ENCODE peak calls at places on chromosomes 7 and 10, in nine cellular contexts. One of them, this sample, is unnamed.

GRCh38 chr7:141102436-141102835 is 28.6 kb downstream of the TMEM178B start:
- DNase-seq in GM03348: no peak
- DNase-seq in upper lobe of right lung: no peak
- DNase-seq in mucosa of gallbladder: no peak
- DNase-seq in nucleus accumbens: no peak
- DNase-seq in CD4-positive, alpha-beta T cell: no peak
- DNase-seq in pons: no peak
- DNase-seq in T-cell: no peak
- DNase-seq in Caco-2: no peak
- DNase-seq in this sample: no peak

GRCh38 chr7:53602817-53603418 is 567.5 kb downstream of the POM121L12 start:
- DNase-seq in GM03348: no peak
- DNase-seq in upper lobe of right lung: no peak
- DNase-seq in mucosa of gallbladder: no peak
- DNase-seq in nucleus accumbens: no peak
- DNase-seq in CD4-positive, alpha-beta T cell: no peak
- DNase-seq in pons: no peak
- DNase-seq in T-cell: no peak
- DNase-seq in Caco-2: peak; percentile 3
- DNase-seq in this sample: no peak

GRCh38 chr10:712575-712974 is 23.1 kb upstream of the DIP2C start:
- DNase-seq in GM03348: no peak
- DNase-seq in upper lobe of right lung: no peak
- DNase-seq in mucosa of gallbladder: no peak
- DNase-seq in nucleus accumbens: no peak
- DNase-seq in CD4-positive, alpha-beta T cell: no peak
- DNase-seq in pons: no peak
- DNase-seq in T-cell: no peak
- DNase-seq in Caco-2: no peak
- DNase-seq in this sample: no peak

GRCh38 chr7:8258166-8258565 is 3.8 kb downstream of the ICA1 start:
- DNase-seq in GM03348: no peak
- DNase-seq in upper lobe of right lung: no peak
- DNase-seq in mucosa of gallbladder: no peak
- DNase-seq in nucleus accumbens: no peak
- DNase-seq in CD4-positive, alpha-beta T cell: no peak
- DNase-seq in pons: no peak
- DNase-seq in T-cell: no peak
- DNase-seq in Caco-2: no peak
- DNase-seq in this sample: no peak

GRCh38 chr10:60394444-60394843 is 4.8 kb upstream of the ANK3 start:
- DNase-seq in GM03348: no peak
- DNase-seq in upper lobe of right lung: no peak
- DNase-seq in mucosa of gallbladder: no peak
- DNase-seq in nucleus accumbens: no peak
- DNase-seq in CD4-positive, alpha-beta T cell: no peak
- DNase-seq in pons: no peak
- DNase-seq in T-cell: no peak
- DNase-seq in Caco-2: no peak
- DNase-seq in this sample: peak; percentile 0

GRCh38 chr7:157549612-157550299 is 213.0 kb downstream of the DNAJB6 start:
- DNase-seq in GM03348: no peak
- DNase-seq in upper lobe of right lung: peak; percentile 32
- DNase-seq in mucosa of gallbladder: no peak
- DNase-seq in nucleus accumbens: no peak
- DNase-seq in CD4-positive, alpha-beta T cell: no peak
- DNase-seq in pons: no peak
- DNase-seq in T-cell: no peak
- DNase-seq in Caco-2: no peak
- DNase-seq in this sample: no peak

GRCh38 chr7:128076216-128076821 is 45.1 kb upstream of the LRRC4 start:
- DNase-seq in GM03348: no peak
- DNase-seq in upper lobe of right lung: no peak
- DNase-seq in mucosa of gallbladder: no peak
- DNase-seq in nucleus accumbens: no peak
- DNase-seq in CD4-positive, alpha-beta T cell: no peak
- DNase-seq in pons: no peak
- DNase-seq in T-cell: no peak
- DNase-seq in Caco-2: no peak
- DNase-seq in this sample: no peak

GRCh38 chr10:21830037-21830436 is 173.5 kb downstream of the DNAJC1 start:
- DNase-seq in GM03348: no peak
- DNase-seq in upper lobe of right lung: no peak
- DNase-seq in mucosa of gallbladder: no peak
- DNase-seq in nucleus accumbens: no peak
- DNase-seq in CD4-positive, alpha-beta T cell: no peak
- DNase-seq in pons: no peak
- DNase-seq in T-cell: no peak
- DNase-seq in Caco-2: no peak
- DNase-seq in this sample: no peak

GRCh38 chr7:112997831-112998230 is 88.8 kb downstream of the GPR85 start:
- DNase-seq in GM03348: no peak
- DNase-seq in upper lobe of right lung: no peak
- DNase-seq in mucosa of gallbladder: no peak
- DNase-seq in nucleus accumbens: no peak
- DNase-seq in CD4-positive, alpha-beta T cell: no peak
- DNase-seq in pons: peak; percentile 2
- DNase-seq in T-cell: no peak
- DNase-seq in Caco-2: no peak
- DNase-seq in this sample: no peak

GRCh38 chr7:116691664-116692063 is 19.7 kb downstream of the MET start:
- DNase-seq in GM03348: no peak
- DNase-seq in upper lobe of right lung: no peak
- DNase-seq in mucosa of gallbladder: no peak
- DNase-seq in nucleus accumbens: no peak
- DNase-seq in CD4-positive, alpha-beta T cell: no peak
- DNase-seq in pons: no peak
- DNase-seq in T-cell: no peak
- DNase-seq in Caco-2: no peak
- DNase-seq in this sample: no peak

GRCh38 chr10:4512557-4513286 is 313.3 kb upstream of the AKR1E2 start:
- DNase-seq in GM03348: peak; percentile 58
- DNase-seq in upper lobe of right lung: no peak
- DNase-seq in mucosa of gallbladder: peak; percentile 53
- DNase-seq in nucleus accumbens: no peak
- DNase-seq in CD4-positive, alpha-beta T cell: no peak
- DNase-seq in pons: peak; percentile 12
- DNase-seq in T-cell: no peak
- DNase-seq in Caco-2: peak; percentile 48
- DNase-seq in this sample: no peak

GRCh38 chr7:148921189-148921588 is 37.1 kb upstream of the EZH2 start:
- DNase-seq in GM03348: no peak
- DNase-seq in upper lobe of right lung: no peak
- DNase-seq in mucosa of gallbladder: no peak
- DNase-seq in nucleus accumbens: no peak
- DNase-seq in CD4-positive, alpha-beta T cell: no peak
- DNase-seq in pons: no peak
- DNase-seq in T-cell: no peak
- DNase-seq in Caco-2: no peak
- DNase-seq in this sample: no peak

GRCh38 chr10:4770766-4771553 is 55.0 kb upstream of the AKR1E2 start:
- DNase-seq in GM03348: peak; percentile 52
- DNase-seq in upper lobe of right lung: no peak
- DNase-seq in mucosa of gallbladder: no peak
- DNase-seq in nucleus accumbens: no peak
- DNase-seq in CD4-positive, alpha-beta T cell: no peak
- DNase-seq in pons: peak; percentile 48
- DNase-seq in T-cell: no peak
- DNase-seq in Caco-2: no peak
- DNase-seq in this sample: no peak

GRCh38 chr10:78361031-78361430 is 327.4 kb downstream of the RPS24 start:
- DNase-seq in GM03348: no peak
- DNase-seq in upper lobe of right lung: no peak
- DNase-seq in mucosa of gallbladder: no peak
- DNase-seq in nucleus accumbens: no peak
- DNase-seq in CD4-positive, alpha-beta T cell: no peak
- DNase-seq in pons: no peak
- DNase-seq in T-cell: no peak
- DNase-seq in Caco-2: no peak
- DNase-seq in this sample: no peak

GRCh38 chr10:11773777-11774441 is 31.7 kb downstream of the ECHDC3 start:
- DNase-seq in GM03348: no peak
- DNase-seq in upper lobe of right lung: no peak
- DNase-seq in mucosa of gallbladder: no peak
- DNase-seq in nucleus accumbens: no peak
- DNase-seq in CD4-positive, alpha-beta T cell: no peak
- DNase-seq in pons: no peak
- DNase-seq in T-cell: no peak
- DNase-seq in Caco-2: no peak
- DNase-seq in this sample: no peak

GRCh38 chr10:33643042-33643441 is 308.6 kb upstream of the NRP1 start:
- DNase-seq in GM03348: peak; percentile 65
- DNase-seq in upper lobe of right lung: no peak
- DNase-seq in mucosa of gallbladder: no peak
- DNase-seq in nucleus accumbens: no peak
- DNase-seq in CD4-positive, alpha-beta T cell: no peak
- DNase-seq in pons: no peak
- DNase-seq in T-cell: no peak
- DNase-seq in Caco-2: no peak
- DNase-seq in this sample: no peak

GRCh38 chr10:34444223-34445183 is 370.6 kb downstream of the PARD3 start:
- DNase-seq in GM03348: no peak
- DNase-seq in upper lobe of right lung: no peak
- DNase-seq in mucosa of gallbladder: no peak
- DNase-seq in nucleus accumbens: no peak
- DNase-seq in CD4-positive, alpha-beta T cell: no peak
- DNase-seq in pons: no peak
- DNase-seq in T-cell: no peak
- DNase-seq in Caco-2: no peak
- DNase-seq in this sample: no peak

GRCh38 chr10:11345224-11346054 is 266.0 kb downstream of the USP6NL start:
- DNase-seq in GM03348: no peak
- DNase-seq in upper lobe of right lung: peak; percentile 68
- DNase-seq in mucosa of gallbladder: no peak
- DNase-seq in nucleus accumbens: no peak
- DNase-seq in CD4-positive, alpha-beta T cell: no peak
- DNase-seq in pons: no peak
- DNase-seq in T-cell: no peak
- DNase-seq in Caco-2: peak; percentile 64
- DNase-seq in this sample: no peak

GRCh38 chr10:70441161-70441876 is at the start of gene NODAL:
- DNase-seq in GM03348: no peak
- DNase-seq in upper lobe of right lung: peak; percentile 55
- DNase-seq in mucosa of gallbladder: no peak
- DNase-seq in nucleus accumbens: no peak
- DNase-seq in CD4-positive, alpha-beta T cell: no peak
- DNase-seq in pons: no peak
- DNase-seq in T-cell: no peak
- DNase-seq in Caco-2: no peak
- DNase-seq in this sample: no peak

GRCh38 chr10:110664483-110665420 is 20.6 kb downstream of the RBM20 start:
- DNase-seq in GM03348: peak; percentile 68
- DNase-seq in upper lobe of right lung: no peak
- DNase-seq in mucosa of gallbladder: no peak
- DNase-seq in nucleus accumbens: no peak
- DNase-seq in CD4-positive, alpha-beta T cell: no peak
- DNase-seq in pons: no peak
- DNase-seq in T-cell: no peak
- DNase-seq in Caco-2: peak; percentile 46
- DNase-seq in this sample: no peak

GRCh38 chr7:51214098-51214497 is 102.5 kb downstream of the COBL start:
- DNase-seq in GM03348: no peak
- DNase-seq in upper lobe of right lung: no peak
- DNase-seq in mucosa of gallbladder: no peak
- DNase-seq in nucleus accumbens: no peak
- DNase-seq in CD4-positive, alpha-beta T cell: no peak
- DNase-seq in pons: no peak
- DNase-seq in T-cell: no peak
- DNase-seq in Caco-2: no peak
- DNase-seq in this sample: no peak

GRCh38 chr10:13908475-13908874 is 321.7 kb downstream of the PRPF18 start:
- DNase-seq in GM03348: no peak
- DNase-seq in upper lobe of right lung: no peak
- DNase-seq in mucosa of gallbladder: no peak
- DNase-seq in nucleus accumbens: no peak
- DNase-seq in CD4-positive, alpha-beta T cell: no peak
- DNase-seq in pons: no peak
- DNase-seq in T-cell: no peak
- DNase-seq in Caco-2: no peak
- DNase-seq in this sample: no peak

GRCh38 chr10:116815641-116816415 is 33.5 kb upstream of the ENO4 start:
- DNase-seq in GM03348: no peak
- DNase-seq in upper lobe of right lung: no peak
- DNase-seq in mucosa of gallbladder: no peak
- DNase-seq in nucleus accumbens: peak; percentile 36
- DNase-seq in CD4-positive, alpha-beta T cell: no peak
- DNase-seq in pons: no peak
- DNase-seq in T-cell: no peak
- DNase-seq in Caco-2: no peak
- DNase-seq in this sample: no peak

GRCh38 chr10:132396495-132397035 is 435 bp upstream of the PWWP2B start:
- DNase-seq in GM03348: peak; percentile 92
- DNase-seq in upper lobe of right lung: peak; percentile 89
- DNase-seq in mucosa of gallbladder: no peak
- DNase-seq in nucleus accumbens: no peak
- DNase-seq in CD4-positive, alpha-beta T cell: peak; percentile 57
- DNase-seq in pons: no peak
- DNase-seq in T-cell: peak; percentile 69
- DNase-seq in Caco-2: peak; percentile 85
- DNase-seq in this sample: peak; percentile 44

GRCh38 chr7:126803060-126803665 is 449.6 kb downstream of the GRM8 start:
- DNase-seq in GM03348: peak; percentile 65
- DNase-seq in upper lobe of right lung: no peak
- DNase-seq in mucosa of gallbladder: peak; percentile 65
- DNase-seq in nucleus accumbens: no peak
- DNase-seq in CD4-positive, alpha-beta T cell: peak; percentile 1
- DNase-seq in pons: peak; percentile 68
- DNase-seq in T-cell: no peak
- DNase-seq in Caco-2: peak; percentile 69
- DNase-seq in this sample: no peak

GRCh38 chr7:7175075-7175695 is 7.2 kb upstream of the C1GALT1 start:
- DNase-seq in GM03348: no peak
- DNase-seq in upper lobe of right lung: no peak
- DNase-seq in mucosa of gallbladder: no peak
- DNase-seq in nucleus accumbens: no peak
- DNase-seq in CD4-positive, alpha-beta T cell: no peak
- DNase-seq in pons: no peak
- DNase-seq in T-cell: no peak
- DNase-seq in Caco-2: no peak
- DNase-seq in this sample: no peak

GRCh38 chr7:98418636-98419315 is 17.9 kb upstream of the BAIAP2L1 start:
- DNase-seq in GM03348: peak; percentile 93
- DNase-seq in upper lobe of right lung: no peak
- DNase-seq in mucosa of gallbladder: peak; percentile 79
- DNase-seq in nucleus accumbens: no peak
- DNase-seq in CD4-positive, alpha-beta T cell: no peak
- DNase-seq in pons: no peak
- DNase-seq in T-cell: no peak
- DNase-seq in Caco-2: peak; percentile 86
- DNase-seq in this sample: no peak

GRCh38 chr7:158192184-158192835 is 395.3 kb downstream of the PTPRN2 start:
- DNase-seq in GM03348: no peak
- DNase-seq in upper lobe of right lung: no peak
- DNase-seq in mucosa of gallbladder: no peak
- DNase-seq in nucleus accumbens: no peak
- DNase-seq in CD4-positive, alpha-beta T cell: no peak
- DNase-seq in pons: no peak
- DNase-seq in T-cell: no peak
- DNase-seq in Caco-2: no peak
- DNase-seq in this sample: no peak

GRCh38 chr10:84118395-84119006 is 20.8 kb upstream of the GHITM start:
- DNase-seq in GM03348: no peak
- DNase-seq in upper lobe of right lung: no peak
- DNase-seq in mucosa of gallbladder: no peak
- DNase-seq in nucleus accumbens: no peak
- DNase-seq in CD4-positive, alpha-beta T cell: no peak
- DNase-seq in pons: no peak
- DNase-seq in T-cell: no peak
- DNase-seq in Caco-2: no peak
- DNase-seq in this sample: no peak

GRCh38 chr7:111329367-111330234 is 232.7 kb downstream of the IMMP2L start:
- DNase-seq in GM03348: peak; percentile 8
- DNase-seq in upper lobe of right lung: no peak
- DNase-seq in mucosa of gallbladder: no peak
- DNase-seq in nucleus accumbens: no peak
- DNase-seq in CD4-positive, alpha-beta T cell: no peak
- DNase-seq in pons: no peak
- DNase-seq in T-cell: no peak
- DNase-seq in Caco-2: no peak
- DNase-seq in this sample: no peak

GRCh38 chr10:29471483-29471859 is 163.3 kb downstream of the SVIL start:
- DNase-seq in GM03348: peak; percentile 84
- DNase-seq in upper lobe of right lung: no peak
- DNase-seq in mucosa of gallbladder: no peak
- DNase-seq in nucleus accumbens: no peak
- DNase-seq in CD4-positive, alpha-beta T cell: no peak
- DNase-seq in pons: no peak
- DNase-seq in T-cell: no peak
- DNase-seq in Caco-2: no peak
- DNase-seq in this sample: no peak

This sample was measured in activated gamma-delta T cell treated with anti-CD3 and anti-CD28 coated beads, Interleukin-2, amount 50 U/mL, for 16 hours.